ENCODE peak calls at places on chromosomes 13 and 19, in five cellular contexts. One of them, this sample, is unnamed.

GRCh38 chr13:87234981-87235380 is 436.2 kb upstream of the SLITRK5 start:
- DNase-seq in NCI-H2081: no peak
- DNase-seq in COR-L47: no peak
- DNase-seq in activated T-helper 1 cell treated with Interleukin-2 at 50 U/mL for 16 hours: no peak
- DNase-seq in M059J: peak; percentile 77
- DNase-seq in this sample: no peak

GRCh38 chr13:54361460-54361859 is 1332.8 kb downstream of the OLFM4 start:
- DNase-seq in COR-L47: no peak
- DNase-seq in NCI-H2081: no peak
- DNase-seq in activated T-helper 1 cell treated with Interleukin-2 at 50 U/mL for 16 hours: no peak
- DNase-seq in M059J: no peak
- DNase-seq in this sample: no peak

GRCh38 chr13:98571955-98572662 is 4.8 kb downstream of the STK24 start:
- DNase-seq in activated T-helper 1 cell treated with Interleukin-2 at 50 U/mL for 16 hours: no peak
- DNase-seq in COR-L47: no peak
- DNase-seq in NCI-H2081: peak; percentile 3
- DNase-seq in M059J: no peak
- DNase-seq in this sample: no peak

GRCh38 chr13:29103036-29103800 is 283.1 kb downstream of the MTUS2 start:
- DNase-seq in M059J: peak; percentile 17
- DNase-seq in activated T-helper 1 cell treated with Interleukin-2 at 50 U/mL for 16 hours: no peak
- DNase-seq in NCI-H2081: no peak
- DNase-seq in COR-L47: no peak
- DNase-seq in this sample: no peak

GRCh38 chr13:100855151-100855550 is 180.6 kb upstream of the TMTC4 start:
- DNase-seq in activated T-helper 1 cell treated with Interleukin-2 at 50 U/mL for 16 hours: no peak
- DNase-seq in COR-L47: no peak
- DNase-seq in M059J: peak; percentile 58
- DNase-seq in NCI-H2081: no peak
- DNase-seq in this sample: no peak

GRCh38 chr19:9862897-9863296 is 27.8 kb downstream of the PIN1 start:
- DNase-seq in M059J: no peak
- DNase-seq in activated T-helper 1 cell treated with Interleukin-2 at 50 U/mL for 16 hours: no peak
- DNase-seq in NCI-H2081: no peak
- DNase-seq in COR-L47: no peak
- DNase-seq in this sample: no peak

GRCh38 chr19:2998642-2999041 is 21.3 kb downstream of the TLE6 start:
- DNase-seq in M059J: no peak
- DNase-seq in COR-L47: no peak
- DNase-seq in NCI-H2081: no peak
- DNase-seq in activated T-helper 1 cell treated with Interleukin-2 at 50 U/mL for 16 hours: no peak
- DNase-seq in this sample: no peak

GRCh38 chr13:43245374-43245964 is 222.1 kb downstream of the DNAJC15 start:
- DNase-seq in activated T-helper 1 cell treated with Interleukin-2 at 50 U/mL for 16 hours: no peak
- DNase-seq in COR-L47: no peak
- DNase-seq in M059J: peak; percentile 75
- DNase-seq in NCI-H2081: no peak
- DNase-seq in this sample: no peak

GRCh38 chr19:28823338-28823961 is 389.5 kb downstream of the UQCRFS1 start:
- DNase-seq in COR-L47: no peak
- DNase-seq in activated T-helper 1 cell treated with Interleukin-2 at 50 U/mL for 16 hours: no peak
- DNase-seq in M059J: no peak
- DNase-seq in NCI-H2081: no peak
- DNase-seq in this sample: no peak

GRCh38 chr13:73618275-73618865 is 515.8 kb downstream of the KLF12 start:
- DNase-seq in COR-L47: no peak
- DNase-seq in activated T-helper 1 cell treated with Interleukin-2 at 50 U/mL for 16 hours: no peak
- DNase-seq in NCI-H2081: no peak
- DNase-seq in M059J: no peak
- DNase-seq in this sample: no peak

GRCh38 chr13:20526664-20527063 is 1.0 kb upstream of the CRYL1 start:
- DNase-seq in activated T-helper 1 cell treated with Interleukin-2 at 50 U/mL for 16 hours: no peak
- DNase-seq in COR-L47: peak; percentile 15
- DNase-seq in NCI-H2081: no peak
- DNase-seq in M059J: peak; percentile 15
- DNase-seq in this sample: no peak

GRCh38 chr19:6811906-6812305 is 39.4 kb downstream of the VAV1 start:
- DNase-seq in M059J: peak; percentile 75
- DNase-seq in activated T-helper 1 cell treated with Interleukin-2 at 50 U/mL for 16 hours: no peak
- DNase-seq in NCI-H2081: no peak
- DNase-seq in COR-L47: no peak
- DNase-seq in this sample: no peak

GRCh38 chr13:71169125-71169524 is 697.9 kb downstream of the DACH1 start:
- DNase-seq in COR-L47: no peak
- DNase-seq in activated T-helper 1 cell treated with Interleukin-2 at 50 U/mL for 16 hours: no peak
- DNase-seq in M059J: no peak
- DNase-seq in NCI-H2081: peak; percentile 33
- DNase-seq in this sample: no peak

GRCh38 chr13:93336733-93337132 is 110.1 kb downstream of the GPC6 start:
- DNase-seq in M059J: no peak
- DNase-seq in activated T-helper 1 cell treated with Interleukin-2 at 50 U/mL for 16 hours: no peak
- DNase-seq in NCI-H2081: no peak
- DNase-seq in COR-L47: no peak
- DNase-seq in this sample: no peak

This sample was measured in T-helper 17 cell.